ENCODE peak calls at places on chromosomes 7 and 10, in ten cellular contexts. N is sigmoid colon; E is Peyer's patch; J is GM23248; A is CD4-positive, CD25-positive, alpha-beta regulatory T cell; K is psoas muscle; U is ovary; C is endodermal cell; R is aorta; X is CD8-positive, alpha-beta memory T cell. S is an unnamed sample. For H3K27me3, the result is how much of the 10 kb centered on the place peaks cover.

GRCh38 chr7:140592957-140593356 is 47.7 kb downstream of the DENND2A start:
- DNase-seq in N (no peak), K (no peak), C (no peak), E (no peak), A (no peak), X (no peak), R (no peak), U (no peak), J (no peak), S (no peak)

GRCh38 chr7:156611393-156612010 is 29.1 kb upstream of the RNF32 start:
- DNase-seq in J (no peak), N (no peak), C (no peak), K (no peak), U (no peak), A (no peak), E (no peak), X (no peak), R (no peak), S (no peak)

GRCh38 chr10:94411304-94411703 is 9.0 kb downstream of the TBC1D12 start:
- DNase-seq in U (no peak), R (no peak), K (no peak), C (no peak), N (no peak), X (no peak), J (no peak), E (no peak), A (no peak), S (no peak)

GRCh38 chr10:113023017-113023416 is 73.0 kb downstream of the TCF7L2 start:
- DNase-seq in R (no peak), K (no peak), X (no peak), E (no peak), N (peak), J (no peak), C (no peak), A (no peak), U (no peak), S (no peak)

GRCh38 chr10:553233-553632 is 136.2 kb downstream of the DIP2C start:
- DNase-seq in R (no peak), C (no peak), K (no peak), J (no peak), E (no peak), N (no peak), A (no peak), X (no peak), U (no peak), S (no peak)

GRCh38 chr10:43806851-43807640 is 158.4 kb upstream of the ZNF32 start:
- DNase-seq in J (no peak), C (peak), N (no peak), U (no peak), R (no peak), E (no peak), K (no peak), A (no peak), X (no peak), S (no peak)

GRCh38 chr7:92404170-92404614 is 43.1 kb upstream of the GATAD1 start:
- DNase-seq in C (peak), U (no peak), E (no peak), J (no peak), X (no peak), N (no peak), A (no peak), R (no peak), K (no peak), S (peak)

GRCh38 chr7:116455009-116455408 is 44.5 kb upstream of the CAV2 start:
- DNase-seq in E (no peak), X (no peak), K (no peak), N (no peak), R (no peak), U (no peak), C (no peak), J (peak), A (no peak), S (no peak)

GRCh38 chr7:25820432-25821040 is 331.5 kb upstream of the NFE2L3 start:
- DNase-seq in N (no peak), R (no peak), A (no peak), K (no peak), C (peak), E (no peak), X (no peak), J (peak), U (no peak), S (no peak)

GRCh38 chr10:100551733-100552132 is 16.0 kb downstream of the HIF1AN start:
- DNase-seq in A (no peak), K (no peak), N (no peak), U (no peak), R (no peak), J (no peak), X (no peak), C (no peak), E (no peak), S (no peak)

GRCh38 chr7:2009541-2010001 is 223.2 kb downstream of the MAD1L1 start:
- DNase-seq in C (no peak), N (peak), R (peak), A (no peak), J (no peak), E (no peak), U (no peak), X (no peak), K (peak), S (no peak)

GRCh38 chr10:14184841-14185500 is 145.8 kb downstream of the FRMD4A start:
- DNase-seq in E (no peak), N (no peak), J (no peak), U (no peak), X (peak), K (no peak), A (peak), C (peak), R (no peak), S (peak)

GRCh38 chr7:75856562-75856961 is 22.3 kb upstream of the RHBDD2 start:
- DNase-seq in A (no peak), X (no peak), E (no peak), R (no peak), K (no peak), C (no peak), J (no peak), N (no peak), U (no peak), S (no peak)

GRCh38 chr7:141551773-141552162 is 558 bp downstream of the AGK start:
- DNase-seq in U (no peak), A (no peak), N (no peak), E (no peak), C (no peak), X (no peak), R (no peak), J (peak), K (no peak), S (no peak)

GRCh38 chr10:72292223-72292691 is 18.5 kb downstream of the DDIT4 start:
- DNase-seq in C (no peak), R (no peak), J (peak), N (no peak), A (no peak), K (no peak), E (peak), X (no peak), U (no peak), S (no peak)

GRCh38 chr7:155491812-155492211 is 33.9 kb downstream of the EN2 start:
- DNase-seq in E (no peak), X (no peak), K (no peak), C (no peak), A (no peak), J (no peak), U (no peak), R (no peak), N (no peak), S (no peak)

GRCh38 chr10:78778446-78779338 is 290.1 kb upstream of the ZMIZ1 start:
- DNase-seq in A (no peak), E (peak), R (no peak), C (peak), K (no peak), U (no peak), N (no peak), J (no peak), X (no peak), S (no peak)

GRCh38 chr7:38199782-38200181 is 21.7 kb downstream of the STARD3NL start:
- DNase-seq in U (no peak), E (no peak), X (no peak), K (no peak), J (no peak), C (no peak), A (no peak), R (no peak), N (no peak), S (no peak)

GRCh38 chr10:10658157-10658556 is 359.5 kb upstream of the CELF2 start:
- DNase-seq in A (no peak), N (no peak), C (no peak), U (no peak), E (no peak), K (no peak), J (peak), R (no peak), X (no peak), S (no peak)

GRCh38 chr10:122127943-122128342 is 139.0 kb downstream of the TACC2 start:
- DNase-seq in K (peak), R (peak), X (no peak), E (no peak), N (no peak), A (no peak), C (peak), J (peak), U (no peak), S (no peak)

GRCh38 chr7:44383566-44383965 is 58.2 kb upstream of the CAMK2B start:
- DNase-seq in N (no peak), R (peak), J (peak), E (no peak), U (no peak), C (peak), A (no peak), K (peak), X (no peak), S (no peak)

GRCh38 chr10:70905071-70906021 is 17.0 kb upstream of the PCBD1 start:
- DNase-seq in C (no peak), X (no peak), K (peak), J (no peak), R (peak), N (peak), U (no peak), A (no peak), E (peak), S (no peak)

GRCh38 chr10:123139521-123140163 is 3.9 kb downstream of the HMX3 start:
- DNase-seq in A (peak), K (no peak), J (no peak), E (peak), R (no peak), U (no peak), N (peak), X (no peak), C (peak), S (no peak)

GRCh38 chr7:16698200-16698910 is 52.4 kb downstream of the BZW2 start:
- DNase-seq in X (no peak), R (no peak), C (no peak), K (no peak), E (no peak), A (no peak), U (no peak), N (no peak), J (peak), S (no peak)

GRCh38 chr10:121610798-121611325 is 12.6 kb upstream of the FGFR2 start:
- DNase-seq in X (no peak), J (no peak), N (peak), E (no peak), A (no peak), R (no peak), U (no peak), C (peak), K (no peak), S (no peak)

GRCh38 chr7:130921391-130922180 is 187.6 kb upstream of the KLF14 start:
- DNase-seq in A (no peak), X (no peak), E (peak), J (peak), K (peak), C (no peak), N (peak), R (peak), U (peak), S (no peak)

GRCh38 chr10:31318382-31318853 is 598 bp upstream of the ZEB1 start:
- DNase-seq in E (peak), K (peak), R (peak), N (peak), C (no peak), X (peak), U (peak), A (peak), J (peak), S (peak)

GRCh38 chr7:155438778-155439177 is 19.2 kb upstream of the EN2 start:
- DNase-seq in R (no peak), A (no peak), E (peak), J (no peak), X (no peak), C (no peak), K (no peak), N (no peak), U (no peak), S (no peak)

GRCh38 chr7:141113131-141113530 is 39.3 kb downstream of the TMEM178B start:
- DNase-seq in E (no peak), N (no peak), J (no peak), A (no peak), X (no peak), U (no peak), C (no peak), R (no peak), K (no peak), S (no peak)

GRCh38 chr7:91264924-91265681 is 870 bp downstream of the FZD1 start:
- DNase-seq in U (peak), E (peak), N (peak), C (peak), A (no peak), X (no peak), R (peak), K (peak), J (peak), S (no peak)

GRCh38 chr7:155998328-155998691 is 186.0 kb upstream of the SHH start:
- DNase-seq in J (no peak), C (peak), R (no peak), X (no peak), K (no peak), E (peak), A (no peak), U (no peak), N (no peak), S (no peak)

GRCh38 chr10:62430881-62431280 is 56.7 kb downstream of the ZNF365 start:
- DNase-seq in X (no peak), U (no peak), E (no peak), K (no peak), C (no peak), J (no peak), A (no peak), R (no peak), N (no peak), S (no peak)

GRCh38 chr7:70589010-70589409 is 542.9 kb upstream of the GALNT17 start:
- DNase-seq in R (no peak), E (no peak), X (no peak), U (no peak), N (no peak), C (peak), K (no peak), J (no peak), A (no peak), S (no peak)

GRCh38 chr10:27504897-27505457 is 873 bp downstream of the RAB18 start:
- DNase-seq in J (peak), E (no peak), K (no peak), U (no peak), R (no peak), N (no peak), A (no peak), X (no peak), C (no peak), S (peak)

GRCh38 chr10:96292971-96293909 is 11.0 kb upstream of the DNTT start:
- DNase-seq in N (no peak), K (no peak), U (no peak), E (no peak), X (no peak), R (no peak), J (peak), A (peak), C (peak), S (peak)

GRCh38 chr10:35576730-35577129 is 28.4 kb upstream of the GJD4 start:
- DNase-seq in K (no peak), X (no peak), U (no peak), N (no peak), C (no peak), R (no peak), E (no peak), A (no peak), J (no peak), S (no peak)

GRCh38 chr7:12385364-12385786 is 18.3 kb downstream of the VWDE start:
- DNase-seq in K (no peak), R (no peak), N (no peak), A (no peak), U (no peak), X (no peak), E (no peak), J (no peak), C (no peak), S (no peak)

GRCh38 chr10:49539320-49539885 is 482 bp upstream of the ERCC6 start:
- DNase-seq in J (peak), K (peak), E (peak), R (no peak), U (peak), X (no peak), C (peak), N (peak), A (no peak), S (no peak)

GRCh38 chr10:46558411-46559185 is 2.1 kb upstream of the GPRIN2 start:
- DNase-seq in U (peak), C (peak), R (peak), E (peak), J (no peak), N (peak), A (no peak), X (no peak), K (peak), S (no peak)

GRCh38 chr10:13100349-13101294 is 659 bp downstream of the OPTN start:
- DNase-seq in X (no peak), J (peak), N (peak), U (peak), C (peak), K (peak), A (peak), R (peak), E (peak), S (peak)

GRCh38 chr7:89001306-89001705 is 205.8 kb upstream of the TEX47 start:
- DNase-seq in J (no peak), C (no peak), K (no peak), X (no peak), N (no peak), E (no peak), U (peak), A (no peak), R (no peak), S (no peak)

GRCh38 chr7:89002942-89003618 is 207.5 kb upstream of the TEX47 start:
- DNase-seq in A (no peak), K (no peak), C (no peak), J (peak), R (no peak), E (no peak), X (no peak), U (no peak), N (no peak), S (no peak)

GRCh38 chr7:89003619-89003956 is 208.1 kb upstream of the TEX47 start:
- DNase-seq in K (no peak), E (no peak), C (no peak), A (no peak), U (no peak), X (no peak), R (no peak), N (no peak), J (no peak), S (no peak)
- H3K4me3 ChIP-seq in K (no peak), E (no peak), C (no peak), A (peak), U (no peak), X (no peak), R (no peak), N (no peak), J (no peak), S (no peak)

GRCh38 chr7:47119408-47119807 is 462.5 kb downstream of the TNS3 start:
- DNase-seq in C (no peak), E (no peak), N (no peak), A (no peak), J (peak), X (no peak), U (no peak), K (no peak), R (no peak), S (no peak)
- H3K27ac ChIP-seq in C (no peak), E (no peak), N (no peak), A (no peak), J (no peak), X (no peak), U (no peak), K (no peak), R (no peak), S (no peak)

DNA sequence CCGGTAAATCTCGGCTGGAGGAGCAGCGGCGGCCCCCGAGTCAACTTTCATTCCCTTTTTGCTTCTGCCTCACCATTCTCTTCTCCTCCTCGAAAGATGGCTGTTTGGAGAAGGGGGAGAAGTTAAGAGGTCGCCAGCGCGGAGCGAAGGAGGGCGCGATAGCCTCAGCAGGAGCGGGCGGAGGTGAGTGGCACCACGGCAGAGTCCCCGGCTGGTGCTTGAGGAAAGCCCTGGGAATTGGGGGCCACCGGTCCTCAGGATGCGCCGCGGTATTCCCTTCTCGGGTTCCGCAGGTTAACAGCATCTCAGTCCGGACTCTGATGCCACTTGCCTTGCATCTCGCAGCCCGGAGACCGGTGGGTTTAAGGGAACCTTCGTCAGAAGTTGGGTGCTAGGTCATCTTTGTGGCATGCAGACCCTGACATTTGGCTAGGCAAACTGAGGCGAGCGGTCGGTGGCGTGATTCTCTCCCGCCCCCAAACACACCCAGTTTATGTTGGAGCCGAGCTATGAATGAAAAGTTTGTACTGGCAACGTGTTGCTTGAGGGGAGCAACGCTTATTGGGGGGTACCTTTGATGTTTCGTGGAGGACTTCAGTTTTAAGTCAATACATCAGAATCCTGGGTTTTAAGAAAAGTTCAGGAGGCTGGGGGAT is 59.5 kb upstream of the PRPS1L1 start:
- DNase-seq in J (no peak), X (no peak), R (no peak), A (no peak), K (no peak), U (no peak), E (no peak), C (peak), N (no peak), S (no peak)
- H3K27me3 ChIP-seq in J (under half), X (under half), R (under half), A (under half), K (under half), U (under half), E (under half), C (half or more), N (under half), S (under half)

GRCh38 chr10:6916601-6917000 is 336.5 kb upstream of the PRKCQ start:
- DNase-seq in C (no peak), X (no peak), J (no peak), K (no peak), U (no peak), R (no peak), A (no peak), E (no peak), N (no peak), S (no peak)
- H3K4me3 ChIP-seq in C (no peak), X (no peak), J (no peak), K (no peak), U (no peak), R (no peak), A (no peak), E (no peak), N (no peak), S (no peak)

DNA sequence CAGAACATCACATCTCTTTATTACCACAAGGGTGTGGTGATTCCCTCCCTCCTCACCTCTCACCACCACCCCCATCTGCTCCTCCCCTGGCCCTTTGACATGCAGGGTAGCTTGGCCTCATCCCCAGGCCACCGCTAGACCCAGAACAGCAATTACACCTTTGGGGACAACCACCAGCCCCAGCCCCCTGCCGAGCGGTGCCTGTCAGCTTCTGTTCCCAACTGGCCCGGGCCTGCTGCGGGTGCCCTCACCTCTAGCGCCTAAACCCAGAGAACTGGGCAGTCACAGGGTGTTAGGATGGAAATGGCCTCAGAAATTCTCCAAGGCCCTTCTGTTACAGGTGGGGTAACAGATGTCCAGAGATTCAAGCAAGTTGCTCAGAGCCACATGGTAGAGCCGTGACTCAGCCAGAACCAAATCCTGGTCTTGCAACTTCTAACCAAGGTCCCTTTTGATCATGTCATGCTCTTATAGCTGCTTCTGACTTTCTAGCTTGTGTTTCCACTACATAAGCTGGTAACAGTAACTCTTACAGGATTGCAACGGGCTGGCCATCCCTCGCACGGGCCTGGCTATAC is 78.0 kb downstream of the PRKAG2 start:
- DNase-seq in A (no peak), C (no peak), K (peak), R (no peak), N (no peak), U (no peak), E (peak), J (peak), X (no peak), S (no peak)
- H3K27ac ChIP-seq in A (no peak), C (no peak), K (no peak), R (no peak), N (peak), U (no peak), E (no peak), J (no peak), X (no peak), S (no peak)

DNA sequence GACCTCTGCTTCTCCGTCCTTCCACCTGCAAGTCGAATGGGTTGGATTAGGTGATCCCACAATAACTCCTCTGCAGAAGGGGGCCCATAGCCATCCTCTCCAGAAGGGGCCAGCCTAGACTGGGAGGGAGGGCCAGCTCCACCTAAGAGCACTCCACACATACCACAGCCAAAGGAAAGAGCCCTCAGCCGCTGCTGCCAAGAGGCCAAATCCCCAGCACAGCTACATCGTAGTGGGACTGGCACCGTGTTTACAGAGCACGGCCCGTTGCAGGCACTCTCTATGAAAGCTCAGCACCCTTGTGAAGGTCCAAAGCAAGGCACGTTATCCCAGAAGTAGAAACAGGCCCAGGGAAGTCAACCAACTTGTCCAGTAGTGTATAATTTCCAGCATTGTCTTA is 5.4 kb downstream of the KCNH2 start:
- DNase-seq in J (no peak), X (no peak), C (no peak), K (no peak), A (no peak), R (no peak), U (no peak), N (no peak), E (no peak), S (peak)
- H3K27me3 ChIP-seq in J (half or more), X (under half), C (half or more), K (under half), A (under half), R (under half), U (under half), N (under half), E (under half), S (under half)